ENCODE peak calls at places on chromosomes 7 and 10, in eight cellular contexts. R is BJ, D is upper lobe of right lung, N is cardiac fibroblast, Z is GM12865, G is heart left ventricle, A is A549, U is fibroblast of lung. V is an unnamed sample.

GRCh38 chr10:91624633-91625032 is 8.2 kb downstream of the PPP1R3C start:
- DNase-seq in R (no peak), D (no peak), N (no peak), Z (no peak), G (no peak), A (no peak), U (no peak), V (no peak)

GRCh38 chr7:11613292-11613930 is 218.6 kb downstream of the THSD7A start:
- DNase-seq in R (no peak), D (no peak), N (no peak), Z (peak), G (no peak), A (no peak), U (no peak), V (no peak)

GRCh38 chr10:70576803-70577517 is 25.6 kb downstream of the PRF1 start:
- DNase-seq in R (no peak), D (no peak), N (peak), Z (peak), G (no peak), A (no peak), U (peak), V (peak)

GRCh38 chr7:1447551-1448244 is 11.6 kb downstream of the MICALL2 start:
- DNase-seq in R (no peak), D (no peak), N (peak), Z (no peak), G (no peak), A (no peak), U (no peak), V (peak)

GRCh38 chr7:83837683-83838082 is 188.7 kb upstream of the SEMA3E start:
- DNase-seq in R (no peak), D (no peak), N (no peak), Z (peak), G (no peak), A (no peak), U (no peak), V (no peak)

GRCh38 chr10:14240253-14241189 is 90.2 kb downstream of the FRMD4A start:
- DNase-seq in R (no peak), D (no peak), N (no peak), Z (peak), G (no peak), A (no peak), U (peak), V (peak)

GRCh38 chr7:142908921-142909870 is 23.7 kb upstream of the TRPV6 start:
- DNase-seq in R (no peak), D (no peak), N (no peak), Z (peak), G (no peak), A (peak), U (no peak), V (no peak)

GRCh38 chr10:114073787-114074186 is 30.1 kb downstream of the ADRB1 start:
- DNase-seq in R (no peak), D (no peak), N (no peak), Z (peak), G (no peak), A (no peak), U (no peak), V (no peak)

GRCh38 chr7:91468231-91468630 is 204.0 kb downstream of the FZD1 start:
- DNase-seq in R (no peak), D (no peak), N (no peak), Z (no peak), G (no peak), A (no peak), U (peak), V (no peak)

GRCh38 chr10:44014644-44015250 is 366.1 kb upstream of the ZNF32 start:
- DNase-seq in R (no peak), D (no peak), N (no peak), Z (no peak), G (no peak), A (no peak), U (no peak), V (no peak)

GRCh38 chr7:65946895-65947294 is 35.1 kb downstream of the GUSB start:
- DNase-seq in R (peak), D (no peak), N (peak), Z (no peak), G (no peak), A (no peak), U (peak), V (peak)

GRCh38 chr10:71748671-71749191 is 24.6 kb downstream of the VSIR start:
- DNase-seq in R (no peak), D (peak), N (peak), Z (peak), G (peak), A (no peak), U (no peak), V (no peak)

GRCh38 chr10:22874189-22874854 is 53.5 kb upstream of the ARMC3 start:
- DNase-seq in R (no peak), D (no peak), N (no peak), Z (no peak), G (no peak), A (no peak), U (no peak), V (no peak)

GRCh38 chr10:83809001-83809400 is 330.3 kb upstream of the GHITM start:
- DNase-seq in R (no peak), D (no peak), N (no peak), Z (no peak), G (no peak), A (no peak), U (no peak), V (no peak)

GRCh38 chr10:100866575-100867098 is 46.1 kb upstream of the SLF2 start:
- DNase-seq in R (no peak), D (no peak), N (no peak), Z (no peak), G (no peak), A (no peak), U (no peak), V (no peak)

GRCh38 chr7:70698219-70698832 is 433.6 kb upstream of the GALNT17 start:
- DNase-seq in R (no peak), D (no peak), N (peak), Z (peak), G (no peak), A (peak), U (peak), V (peak)

GRCh38 chr7:121069346-121070100 is 81.0 kb downstream of the CPED1 start:
- DNase-seq in R (peak), D (no peak), N (no peak), Z (no peak), G (no peak), A (no peak), U (peak), V (peak)

GRCh38 chr10:24897326-24897926 is 55.0 kb downstream of the PRTFDC1 start:
- DNase-seq in R (no peak), D (no peak), N (peak), Z (no peak), G (no peak), A (peak), U (peak), V (peak)

GRCh38 chr7:124192885-124193284 is 160.0 kb upstream of the TMEM229A start:
- DNase-seq in R (no peak), D (no peak), N (no peak), Z (no peak), G (no peak), A (no peak), U (no peak), V (no peak)

GRCh38 chr10:61869772-61870520 is 31.6 kb upstream of the ARID5B start:
- DNase-seq in R (peak), D (no peak), N (peak), Z (no peak), G (no peak), A (no peak), U (peak), V (peak)

GRCh38 chr10:1115262-1115955 is 59.2 kb downstream of the WDR37 start:
- DNase-seq in R (no peak), D (no peak), N (no peak), Z (no peak), G (no peak), A (no peak), U (no peak), V (no peak)

GRCh38 chr10:84114088-84114667 is 25.1 kb upstream of the GHITM start:
- DNase-seq in R (no peak), D (no peak), N (no peak), Z (no peak), G (no peak), A (no peak), U (no peak), V (peak)

GRCh38 chr10:60352105-60352504 is 37.6 kb downstream of the ANK3 start:
- DNase-seq in R (no peak), D (no peak), N (no peak), Z (peak), G (no peak), A (no peak), U (no peak), V (no peak)

GRCh38 chr10:76881477-76882220 is 756.0 kb downstream of the KCNMA1 start:
- DNase-seq in R (no peak), D (no peak), N (no peak), Z (peak), G (no peak), A (no peak), U (peak), V (no peak)

GRCh38 chr7:101943889-101944605 is 126.6 kb downstream of the CUX1 start:
- DNase-seq in R (no peak), D (no peak), N (no peak), Z (no peak), G (no peak), A (no peak), U (no peak), V (no peak)

GRCh38 chr7:142329062-142329788 is 71.4 kb upstream of the PRSS58 start:
- DNase-seq in R (no peak), D (no peak), N (no peak), Z (no peak), G (no peak), A (no peak), U (no peak), V (no peak)

GRCh38 chr10:73576178-73576889 is 14.8 kb downstream of the USP54 start:
- DNase-seq in R (peak), D (no peak), N (peak), Z (peak), G (no peak), A (no peak), U (peak), V (peak)

GRCh38 chr7:133315332-133316040 is 62.6 kb downstream of the EXOC4 start:
- DNase-seq in R (no peak), D (no peak), N (peak), Z (no peak), G (no peak), A (no peak), U (peak), V (peak)

GRCh38 chr10:88728107-88728763 is 22.2 kb downstream of the LIPK start:
- DNase-seq in R (no peak), D (peak), N (peak), Z (peak), G (peak), A (no peak), U (no peak), V (peak)

GRCh38 chr10:61135276-61135721 is 191.3 kb upstream of the RHOBTB1 start:
- DNase-seq in R (no peak), D (no peak), N (no peak), Z (peak), G (no peak), A (no peak), U (no peak), V (no peak)

GRCh38 chr10:35635576-35635975 is 6.5 kb downstream of the FZD8 start:
- DNase-seq in R (no peak), D (no peak), N (peak), Z (peak), G (no peak), A (peak), U (peak), V (peak)

GRCh38 chr7:108479751-108480150 is 23.5 kb upstream of the NRCAM start:
- DNase-seq in R (no peak), D (no peak), N (no peak), Z (no peak), G (no peak), A (no peak), U (no peak), V (no peak)

DNA sequence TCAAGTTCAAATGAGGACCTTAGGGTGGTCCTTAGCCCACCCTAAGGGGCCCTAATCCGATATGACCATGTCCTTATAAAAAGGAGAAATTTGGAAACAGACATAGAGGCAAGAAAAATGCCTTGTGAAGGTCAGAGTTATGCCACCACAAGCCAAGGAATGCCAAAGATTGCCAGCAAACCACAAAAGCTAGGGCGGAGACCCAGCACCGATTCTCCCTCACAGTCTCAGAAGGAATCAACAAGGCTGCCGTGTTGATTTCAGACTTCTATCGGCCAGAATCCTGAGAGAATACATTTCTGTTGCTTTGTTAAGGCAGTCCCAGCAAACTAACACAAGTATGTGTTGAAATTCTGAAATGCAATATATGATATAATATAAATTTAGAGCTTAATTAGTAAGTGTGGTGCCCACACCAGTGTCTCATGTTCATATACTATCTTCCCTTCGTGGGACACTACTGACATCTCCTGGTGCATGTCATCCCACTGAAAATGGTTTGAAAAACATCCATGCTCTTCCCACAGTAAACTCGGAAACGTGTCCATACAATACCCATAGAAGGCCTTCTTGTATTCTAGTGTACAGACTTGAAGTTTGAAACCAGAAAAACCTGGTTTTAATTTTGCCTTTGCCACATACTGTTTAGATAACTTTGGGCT is 349.0 kb downstream of the TNS3 start:
- DNase-seq in R (no peak), D (no peak), N (no peak), Z (no peak), G (no peak), A (no peak), U (peak), V (no peak)
- TF ChIP-seq CTCF in R (no peak), D (no peak), N (no peak), Z (no peak), G (peak), A (peak), U (no peak), V (no peak)

DNA sequence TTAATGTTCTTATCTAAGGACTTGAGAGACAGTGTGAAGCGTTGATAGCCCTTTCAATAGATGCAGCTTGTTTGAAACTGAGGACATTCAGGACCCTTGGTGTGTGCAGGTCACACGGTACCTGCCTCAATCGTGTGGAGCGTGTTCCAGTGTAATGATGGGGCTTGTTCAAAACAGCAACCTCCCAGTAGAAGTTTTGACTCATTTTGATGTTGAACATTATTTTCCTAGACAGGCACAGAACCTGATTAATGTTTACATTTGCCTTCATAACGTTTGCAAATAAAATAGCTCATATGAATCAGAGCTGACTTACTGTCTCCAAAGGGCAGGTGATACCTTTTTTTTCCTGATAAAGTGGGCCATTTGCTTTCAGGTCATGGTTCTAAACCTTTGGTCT is 21.3 kb downstream of the RBM17 start:
- DNase-seq in R (no peak), D (no peak), N (no peak), Z (no peak), G (no peak), A (no peak), U (no peak), V (no peak)
- H3K4me3 ChIP-seq in R (no peak), D (no peak), N (no peak), Z (no peak), G (no peak), A (no peak), U (no peak), V (no peak)

DNA sequence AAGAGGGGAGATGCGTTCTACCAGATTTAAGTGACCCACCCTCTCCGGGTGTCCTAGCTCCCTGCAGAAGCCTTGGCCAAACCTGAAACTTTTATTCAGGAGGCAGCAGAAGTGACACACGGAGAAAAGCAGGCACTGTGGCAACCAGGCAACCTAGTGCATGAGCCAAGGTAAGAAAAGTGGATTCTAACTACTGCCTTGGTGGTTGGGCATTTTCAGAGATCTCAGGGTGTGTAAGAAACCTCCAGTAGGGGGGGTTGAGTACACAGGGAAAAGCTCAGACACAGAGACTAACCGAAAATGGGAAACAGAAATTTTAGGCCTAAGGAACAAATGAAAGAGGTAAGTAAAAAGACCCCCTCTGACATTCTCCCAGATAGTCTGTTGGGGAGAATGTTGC is 645.7 kb downstream of the ANKRD7 start:
- DNase-seq in R (no peak), D (no peak), N (no peak), Z (peak), G (no peak), A (no peak), U (no peak), V (no peak)
- TF ChIP-seq CTCF in R (no peak), D (peak), N (peak), Z (peak), G (no peak), A (no peak), U (no peak), V (no peak)

GRCh38 chr10:104331208-104331838 is 6.9 kb downstream of the ITPRIP start:
- DNase-seq in R (no peak), D (no peak), N (peak), Z (no peak), G (no peak), A (no peak), U (peak), V (peak)
- H3K4me3 ChIP-seq in R (no peak), D (no peak), N (peak), Z (no peak), G (peak), A (peak), U (no peak), V (peak)

GRCh38 chr7:18590259-18590658 is 94.7 kb downstream of the HDAC9 start:
- DNase-seq in R (no peak), D (no peak), N (no peak), Z (no peak), G (no peak), A (no peak), U (no peak), V (no peak)

GRCh38 chr7:18593602-18594279 is 98.2 kb downstream of the HDAC9 start:
- DNase-seq in R (no peak), D (no peak), N (no peak), Z (no peak), G (no peak), A (no peak), U (no peak), V (no peak)

GRCh38 chr7:18590744-18591340 is 95.3 kb downstream of the HDAC9 start:
- DNase-seq in R (no peak), D (no peak), N (peak), Z (peak), G (no peak), A (peak), U (peak), V (peak)
- TF ChIP-seq CTCF in R (peak), D (peak), N (peak), Z (peak), G (peak), A (peak), U (peak), V (peak)

GRCh38 chr7:53218730-53219504 is 183.5 kb downstream of the POM121L12 start:
- DNase-seq in R (no peak), D (no peak), N (no peak), Z (no peak), G (no peak), A (no peak), U (no peak), V (no peak)
- H3K4me3 ChIP-seq in R (no peak), D (peak), N (no peak), Z (no peak), G (peak), A (no peak), U (no peak), V (no peak)

GRCh38 chr10:104925232-104925851 is 284.3 kb downstream of the SORCS3 start:
- DNase-seq in R (no peak), D (no peak), N (peak), Z (peak), G (no peak), A (peak), U (peak), V (peak)
- TF ChIP-seq CTCF in R (peak), D (peak), N (no peak), Z (peak), G (peak), A (peak), U (peak), V (peak)

GRCh38 chr10:49666685-49667084 is 12.8 kb upstream of the C10orf53 start:
- DNase-seq in R (no peak), D (no peak), N (no peak), Z (no peak), G (no peak), A (no peak), U (no peak), V (no peak)

GRCh38 chr10:49667991-49668390 is 11.5 kb upstream of the C10orf53 start:
- DNase-seq in R (no peak), D (no peak), N (no peak), Z (no peak), G (no peak), A (no peak), U (no peak), V (no peak)

GRCh38 chr10:49666054-49666453 is 13.4 kb upstream of the C10orf53 start:
- DNase-seq in R (no peak), D (no peak), N (no peak), Z (no peak), G (no peak), A (no peak), U (no peak), V (no peak)

GRCh38 chr10:49664842-49665355 is 14.6 kb upstream of the C10orf53 start:
- DNase-seq in R (no peak), D (no peak), N (no peak), Z (no peak), G (no peak), A (no peak), U (no peak), V (no peak)

DNA sequence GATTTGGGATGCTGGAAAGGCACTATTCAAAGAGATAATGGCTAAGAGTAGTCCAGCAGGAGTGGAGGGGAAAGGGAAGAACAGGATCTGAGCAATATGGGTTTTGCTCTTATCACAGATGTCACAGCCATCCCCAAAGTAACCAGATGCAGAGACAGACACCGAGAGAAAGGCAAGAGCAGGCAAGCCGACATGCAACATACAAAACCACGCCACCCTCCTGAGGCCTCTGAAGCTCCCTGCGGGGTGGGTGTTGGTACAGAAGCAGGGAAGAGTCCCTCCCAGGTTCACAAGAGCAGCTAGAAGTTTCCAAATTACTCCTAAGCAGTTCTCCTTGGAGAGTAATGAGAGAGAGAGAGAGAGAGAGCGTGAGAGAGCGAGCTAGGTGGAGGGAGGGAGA is 10.8 kb upstream of the C10orf53 start:
- DNase-seq in R (no peak), D (no peak), N (no peak), Z (no peak), G (no peak), A (no peak), U (no peak), V (no peak)
- H3K4me3 ChIP-seq in R (no peak), D (no peak), N (no peak), Z (no peak), G (no peak), A (no peak), U (no peak), V (no peak)